ENCODE peak calls at places on chromosomes 1 and 21, in seven cellular contexts. V, S, X, O, H, G and T are unnamed samples.

GRCh38 chr1:68953316-68953715 is 456.4 kb upstream of the DEPDC1 start:
- DNase-seq in V (no peak), S (no peak), X (no peak), O (no peak), H (no peak), G (no peak), T (no peak)

GRCh38 chr1:228530951-228531731 is 44.0 kb downstream of the RNF187 start:
- DNase-seq in V (no peak), S (no peak), X (no peak), O (no peak), H (no peak), G (no peak), T (no peak)

GRCh38 chr1:98669355-98670296 is 8.1 kb downstream of the SNX7 start:
- DNase-seq in V (no peak), S (no peak), X (no peak), O (no peak), H (no peak), G (no peak), T (no peak)

GRCh38 chr1:200733907-200734306 is 4.8 kb upstream of the CAMSAP2 start:
- DNase-seq in V (no peak), S (no peak), X (no peak), O (no peak), H (no peak), G (no peak), T (no peak)

GRCh38 chr1:164735315-164736052 is 176.5 kb downstream of the PBX1 start:
- DNase-seq in V (no peak), S (no peak), X (no peak), O (no peak), H (no peak), G (no peak), T (no peak)

GRCh38 chr21:45072963-45073300 is 1.4 kb upstream of the ADARB1 start:
- DNase-seq in V (no peak), S (no peak), X (no peak), O (no peak), H (no peak), G (no peak), T (peak)

GRCh38 chr21:45562401-45562800 is 20.2 kb upstream of the SLC19A1 start:
- DNase-seq in V (no peak), S (no peak), X (no peak), O (no peak), H (no peak), G (peak), T (no peak)

GRCh38 chr1:91831132-91831930 is 54.6 kb downstream of the TGFBR3 start:
- DNase-seq in V (no peak), S (no peak), X (no peak), O (no peak), H (no peak), G (no peak), T (no peak)

GRCh38 chr1:15005116-15005515 is 148.4 kb upstream of the TMEM51 start:
- DNase-seq in V (no peak), S (no peak), X (no peak), O (no peak), H (no peak), G (no peak), T (peak)

GRCh38 chr1:116911166-116911553 is 1.4 kb downstream of the PTGFRN start:
- DNase-seq in V (no peak), S (no peak), X (no peak), O (no peak), H (no peak), G (no peak), T (peak)

GRCh38 chr1:116066868-116067563 is 44.2 kb upstream of the MAB21L3 start:
- DNase-seq in V (no peak), S (no peak), X (no peak), O (no peak), H (no peak), G (no peak), T (no peak)

GRCh38 chr21:45227735-45228134 is 60.0 kb downstream of the POFUT2 start:
- DNase-seq in V (no peak), S (no peak), X (no peak), O (no peak), H (no peak), G (no peak), T (no peak)

GRCh38 chr1:15522551-15522950 is 1.5 kb downstream of the CASP9 start:
- DNase-seq in V (no peak), S (peak), X (no peak), O (no peak), H (no peak), G (peak), T (no peak)

GRCh38 chr1:154154534-154155181 is at the start of gene NUP210L:
- DNase-seq in V (no peak), S (peak), X (peak), O (peak), H (no peak), G (no peak), T (peak)

GRCh38 chr1:43558346-43558841 is 27.7 kb downstream of the PTPRF start:
- DNase-seq in V (no peak), S (peak), X (no peak), O (no peak), H (no peak), G (no peak), T (peak)

GRCh38 chr1:43557744-43558245 is 27.1 kb downstream of the PTPRF start:
- DNase-seq in V (no peak), S (peak), X (no peak), O (no peak), H (no peak), G (peak), T (peak)

GRCh38 chr1:43554444-43554992 is 23.8 kb downstream of the PTPRF start:
- DNase-seq in V (no peak), S (no peak), X (no peak), O (no peak), H (peak), G (no peak), T (no peak)

GRCh38 chr1:43559714-43560113 is 29.0 kb downstream of the PTPRF start:
- DNase-seq in V (no peak), S (no peak), X (no peak), O (no peak), H (no peak), G (no peak), T (no peak)

GRCh38 chr1:43556772-43557171 is 26.1 kb downstream of the PTPRF start:
- DNase-seq in V (no peak), S (no peak), X (no peak), O (no peak), H (no peak), G (no peak), T (no peak)
- H3K27ac ChIP-seq in V (no peak), S (no peak), X (no peak), O (no peak), H (no peak), G (peak), T (no peak)

GRCh38 chr1:6419803-6420593 is at the start of gene HES2:
- DNase-seq in V (no peak), S (no peak), X (no peak), O (peak), H (no peak), G (peak), T (no peak)
- H3K4me3 ChIP-seq in V (peak), S (peak), X (no peak), O (peak), H (no peak), G (peak), T (no peak)

DNA sequence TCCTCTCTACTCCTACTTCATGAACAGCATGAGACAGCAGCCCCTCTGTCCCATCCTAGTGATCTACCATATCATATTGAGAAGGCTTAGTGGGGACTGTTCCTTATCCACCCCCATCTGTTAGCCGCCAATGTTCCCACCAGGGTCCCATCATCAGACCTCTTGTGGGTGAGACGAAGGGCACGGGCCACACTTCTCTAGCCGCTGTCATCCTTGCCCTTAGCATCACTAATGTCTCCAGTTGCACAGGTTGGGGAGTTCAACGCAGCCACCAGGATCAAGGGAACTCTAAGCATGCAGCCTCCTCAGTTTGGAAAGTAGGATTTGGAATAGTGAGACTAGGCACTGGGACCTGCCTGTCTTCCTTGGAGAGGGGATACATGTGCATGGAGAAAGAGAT is 20.1 kb downstream of the INKA2 start:
- DNase-seq in V (no peak), S (no peak), X (no peak), O (no peak), H (no peak), G (no peak), T (no peak)
- H3K27ac ChIP-seq in V (no peak), S (no peak), X (no peak), O (no peak), H (no peak), G (peak), T (no peak)

GRCh38 chr1:18109756-18110597 is 2.4 kb downstream of the IGSF21 start:
- DNase-seq in V (no peak), S (peak), X (no peak), O (peak), H (no peak), G (peak), T (peak)
- H3K4me3 ChIP-seq in V (no peak), S (no peak), X (no peak), O (peak), H (no peak), G (peak), T (no peak)

GRCh38 chr21:27024971-27025370 is 58.1 kb upstream of the ADAMTS5 start:
- DNase-seq in V (no peak), S (no peak), X (no peak), O (no peak), H (no peak), G (no peak), T (no peak)

GRCh38 chr21:27023186-27023585 is 56.3 kb upstream of the ADAMTS5 start:
- DNase-seq in V (no peak), S (no peak), X (no peak), O (no peak), H (no peak), G (no peak), T (no peak)

GRCh38 chr21:27021801-27022200 is 54.9 kb upstream of the ADAMTS5 start:
- DNase-seq in V (no peak), S (no peak), X (no peak), O (no peak), H (no peak), G (no peak), T (no peak)

GRCh38 chr21:27026501-27026900 is 59.6 kb upstream of the ADAMTS5 start:
- DNase-seq in V (no peak), S (no peak), X (no peak), O (no peak), H (no peak), G (no peak), T (no peak)

GRCh38 chr21:27024316-27024715 is 57.4 kb upstream of the ADAMTS5 start:
- DNase-seq in V (no peak), S (no peak), X (no peak), O (no peak), H (no peak), G (no peak), T (no peak)
- H3K27ac ChIP-seq in V (no peak), S (no peak), X (no peak), O (no peak), H (no peak), G (no peak), T (no peak)

DNA sequence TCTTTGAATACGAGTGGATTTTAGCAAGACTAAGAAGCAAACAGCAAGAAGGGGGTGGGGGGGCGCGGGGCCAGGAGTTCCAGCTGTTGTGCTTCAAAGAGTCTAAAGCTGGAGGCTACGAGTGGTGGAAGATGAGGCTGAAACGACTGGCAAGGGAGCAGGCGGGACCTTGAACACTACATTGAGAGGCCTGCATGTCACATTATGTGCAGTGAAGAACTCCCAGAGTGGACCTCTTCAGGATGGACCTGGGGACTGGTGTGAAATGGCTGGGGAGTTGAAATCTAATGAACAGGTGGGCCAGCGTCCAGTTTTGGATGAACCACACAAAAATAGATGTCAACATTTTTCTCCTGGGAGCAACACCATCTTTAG is 1.1 kb downstream of the GPX7 start:
- DNase-seq in V (no peak), S (peak), X (no peak), O (peak), H (no peak), G (no peak), T (no peak)
- H3K4me3 ChIP-seq in V (peak), S (no peak), X (peak), O (peak), H (no peak), G (peak), T (no peak)

DNA sequence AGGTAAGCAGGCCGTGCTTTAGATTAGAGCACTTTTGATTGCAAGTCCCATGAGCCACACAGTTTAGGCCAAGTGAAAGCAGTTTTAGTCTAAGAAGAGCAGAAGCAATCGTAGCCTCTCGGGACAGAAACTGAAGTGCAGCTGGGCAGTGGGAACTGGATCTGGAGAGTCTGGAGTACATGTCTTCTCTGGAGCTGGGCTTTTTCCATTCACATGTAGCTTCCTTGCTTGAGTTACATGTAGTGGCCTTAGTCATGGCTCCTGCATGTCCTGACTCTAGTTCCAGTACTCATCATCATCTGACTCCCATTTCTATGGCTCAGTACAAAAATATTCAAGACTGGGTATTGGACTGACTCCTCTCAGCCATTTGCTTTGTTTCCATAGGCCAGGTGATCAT is 16.7 kb downstream of the CAMTA1 start:
- DNase-seq in V (no peak), S (no peak), X (no peak), O (peak), H (no peak), G (no peak), T (no peak)
- H3K27ac ChIP-seq in V (no peak), S (no peak), X (peak), O (peak), H (no peak), G (peak), T (no peak)

DNA sequence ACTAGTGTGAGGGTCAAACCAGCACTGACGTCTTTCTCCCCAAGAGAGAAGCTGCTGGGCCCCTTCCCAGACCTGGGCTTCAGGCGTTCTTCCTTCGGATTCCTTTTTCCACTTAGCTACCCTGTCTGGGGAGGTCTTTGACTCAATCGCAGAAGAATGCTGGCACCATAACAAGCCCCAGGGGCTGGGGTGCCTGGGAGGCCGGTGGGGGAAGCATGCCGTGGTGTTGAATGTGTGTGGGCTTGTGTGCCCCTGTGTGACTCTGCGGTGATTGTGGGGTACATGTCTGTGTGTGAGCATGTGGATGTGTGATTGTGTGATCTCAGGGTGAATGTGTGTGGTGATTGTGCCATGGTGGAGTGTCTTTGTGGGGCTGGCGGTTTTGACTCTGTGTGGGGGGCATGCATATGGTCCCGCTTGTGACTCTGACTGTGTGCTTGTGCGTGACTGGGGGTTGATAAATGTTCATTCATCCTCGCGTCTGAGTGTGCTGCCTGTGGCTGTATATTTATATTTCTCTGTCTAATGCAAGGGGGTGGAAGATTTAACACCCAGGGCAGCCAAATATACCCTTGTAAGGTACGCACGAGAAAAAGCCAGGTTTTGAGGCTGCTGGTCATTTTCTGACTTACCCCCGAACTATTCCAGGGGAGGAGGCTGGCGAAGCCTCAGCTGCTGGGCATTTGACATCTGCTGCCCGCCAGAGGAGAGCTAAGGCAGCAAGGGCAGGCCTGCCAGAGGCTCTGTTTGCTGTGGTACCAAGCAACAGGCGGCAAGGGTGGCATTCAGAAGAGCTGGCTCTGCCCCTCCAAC is 1.1 kb upstream of the SYNC start:
- DNase-seq in V (no peak), S (peak), X (peak), O (peak), H (no peak), G (no peak), T (peak)
- H3K4me3 ChIP-seq in V (peak), S (peak), X (peak), O (no peak), H (no peak), G (peak), T (no peak)

GRCh38 chr1:235011599-235012435 is 116.8 kb downstream of the TOMM20 start:
- DNase-seq in V (peak), S (peak), X (peak), O (no peak), H (peak), G (peak), T (peak)
- H3K27ac ChIP-seq in V (peak), S (no peak), X (peak), O (peak), H (peak), G (peak), T (peak)